ENCODE peak calls at places on chromosomes 6 and 20, in nine cellular contexts. One of them, this sample, is unnamed. For H3K36me3 and H3K4me1, the result is how much of the 10 kb centered on the place peaks cover.

GRCh38 chr6:148395583-148396101 is 53.0 kb downstream of the SASH1 start:
- DNase-seq in NT2/D1: no peak
- DNase-seq in stomach: no peak
- DNase-seq in H1: no peak
- DNase-seq in mammary epithelial cell: no peak
- DNase-seq in CD4-positive, CD25-positive, alpha-beta regulatory T cell: no peak
- DNase-seq in body of pancreas: no peak
- DNase-seq in fibroblast of lung: no peak
- DNase-seq in breast epithelium: no peak
- DNase-seq in this sample: no peak

GRCh38 chr6:38579010-38579628 is 60.6 kb downstream of the BTBD9 start:
- DNase-seq in NT2/D1: no peak
- DNase-seq in stomach: no peak
- DNase-seq in H1: no peak
- DNase-seq in mammary epithelial cell: no peak
- DNase-seq in CD4-positive, CD25-positive, alpha-beta regulatory T cell: no peak
- DNase-seq in body of pancreas: no peak
- DNase-seq in fibroblast of lung: no peak
- DNase-seq in breast epithelium: no peak
- DNase-seq in this sample: no peak

GRCh38 chr6:118542184-118542952 is 5.7 kb upstream of the PLN start:
- DNase-seq in NT2/D1: no peak
- DNase-seq in stomach: no peak
- DNase-seq in H1: no peak
- DNase-seq in mammary epithelial cell: peak
- DNase-seq in CD4-positive, CD25-positive, alpha-beta regulatory T cell: no peak
- DNase-seq in body of pancreas: no peak
- DNase-seq in fibroblast of lung: peak
- DNase-seq in breast epithelium: no peak
- DNase-seq in this sample: no peak

GRCh38 chr6:5457036-5457435 is 195.7 kb downstream of the FARS2 start:
- DNase-seq in NT2/D1: no peak
- DNase-seq in stomach: no peak
- DNase-seq in H1: no peak
- DNase-seq in mammary epithelial cell: peak
- DNase-seq in CD4-positive, CD25-positive, alpha-beta regulatory T cell: no peak
- DNase-seq in body of pancreas: peak
- DNase-seq in fibroblast of lung: peak
- DNase-seq in breast epithelium: no peak
- DNase-seq in this sample: no peak

GRCh38 chr20:1171461-1172093 is 13.2 kb downstream of the TMEM74B start:
- DNase-seq in NT2/D1: peak
- DNase-seq in stomach: no peak
- DNase-seq in H1: peak
- DNase-seq in mammary epithelial cell: no peak
- DNase-seq in CD4-positive, CD25-positive, alpha-beta regulatory T cell: no peak
- DNase-seq in body of pancreas: no peak
- DNase-seq in fibroblast of lung: peak
- DNase-seq in breast epithelium: no peak
- DNase-seq in this sample: no peak

GRCh38 chr20:35700625-35701148 is 1.5 kb downstream of the ROMO1 start:
- DNase-seq in NT2/D1: no peak
- DNase-seq in stomach: peak
- DNase-seq in H1: no peak
- DNase-seq in mammary epithelial cell: peak
- DNase-seq in CD4-positive, CD25-positive, alpha-beta regulatory T cell: no peak
- DNase-seq in body of pancreas: no peak
- DNase-seq in fibroblast of lung: no peak
- DNase-seq in breast epithelium: no peak
- DNase-seq in this sample: no peak

GRCh38 chr6:72363844-72364740 is 257.8 kb upstream of the KCNQ5 start:
- DNase-seq in NT2/D1: no peak
- DNase-seq in stomach: no peak
- DNase-seq in H1: no peak
- DNase-seq in mammary epithelial cell: peak
- DNase-seq in CD4-positive, CD25-positive, alpha-beta regulatory T cell: no peak
- DNase-seq in body of pancreas: no peak
- DNase-seq in fibroblast of lung: peak
- DNase-seq in breast epithelium: no peak
- DNase-seq in this sample: no peak

GRCh38 chr6:139577991-139578604 is 203.7 kb upstream of the CITED2 start:
- DNase-seq in NT2/D1: no peak
- DNase-seq in stomach: no peak
- DNase-seq in H1: no peak
- DNase-seq in mammary epithelial cell: peak
- DNase-seq in CD4-positive, CD25-positive, alpha-beta regulatory T cell: no peak
- DNase-seq in body of pancreas: no peak
- DNase-seq in fibroblast of lung: peak
- DNase-seq in breast epithelium: no peak
- DNase-seq in this sample: no peak

GRCh38 chr6:12134581-12134980 is 122.5 kb downstream of the HIVEP1 start:
- DNase-seq in NT2/D1: no peak
- DNase-seq in stomach: no peak
- DNase-seq in H1: no peak
- DNase-seq in mammary epithelial cell: no peak
- DNase-seq in CD4-positive, CD25-positive, alpha-beta regulatory T cell: no peak
- DNase-seq in body of pancreas: no peak
- DNase-seq in fibroblast of lung: no peak
- DNase-seq in breast epithelium: no peak
- DNase-seq in this sample: no peak

GRCh38 chr6:72850469-72850868 is 228.6 kb downstream of the KCNQ5 start:
- DNase-seq in NT2/D1: no peak
- DNase-seq in stomach: no peak
- DNase-seq in H1: no peak
- DNase-seq in mammary epithelial cell: no peak
- DNase-seq in CD4-positive, CD25-positive, alpha-beta regulatory T cell: no peak
- DNase-seq in body of pancreas: no peak
- DNase-seq in fibroblast of lung: no peak
- DNase-seq in breast epithelium: no peak
- DNase-seq in this sample: no peak

GRCh38 chr20:39611901-39612300 is 649.8 kb downstream of the DHX35 start:
- DNase-seq in NT2/D1: no peak
- DNase-seq in stomach: no peak
- DNase-seq in H1: no peak
- DNase-seq in mammary epithelial cell: no peak
- DNase-seq in CD4-positive, CD25-positive, alpha-beta regulatory T cell: no peak
- DNase-seq in body of pancreas: no peak
- DNase-seq in fibroblast of lung: no peak
- DNase-seq in breast epithelium: no peak
- DNase-seq in this sample: no peak

GRCh38 chr20:3046677-3047462 is 1.0 kb downstream of the MRPS26 start:
- DNase-seq in NT2/D1: no peak
- DNase-seq in stomach: peak
- DNase-seq in H1: peak
- DNase-seq in mammary epithelial cell: peak
- DNase-seq in CD4-positive, CD25-positive, alpha-beta regulatory T cell: no peak
- DNase-seq in body of pancreas: peak
- DNase-seq in fibroblast of lung: no peak
- DNase-seq in breast epithelium: no peak
- DNase-seq in this sample: no peak

GRCh38 chr6:111306104-111306888 is 176.7 kb downstream of the REV3L start:
- DNase-seq in NT2/D1: no peak
- DNase-seq in stomach: no peak
- DNase-seq in H1: no peak
- DNase-seq in mammary epithelial cell: peak
- DNase-seq in CD4-positive, CD25-positive, alpha-beta regulatory T cell: no peak
- DNase-seq in body of pancreas: no peak
- DNase-seq in fibroblast of lung: no peak
- DNase-seq in breast epithelium: no peak
- DNase-seq in this sample: no peak

GRCh38 chr6:137389150-137389664 is 105.0 kb downstream of the OLIG3 start:
- DNase-seq in NT2/D1: no peak
- DNase-seq in stomach: no peak
- DNase-seq in H1: no peak
- DNase-seq in mammary epithelial cell: peak
- DNase-seq in CD4-positive, CD25-positive, alpha-beta regulatory T cell: peak
- DNase-seq in body of pancreas: no peak
- DNase-seq in fibroblast of lung: no peak
- DNase-seq in breast epithelium: no peak
- DNase-seq in this sample: peak

GRCh38 chr6:149884617-149885016 is 13.3 kb downstream of the RAET1E start:
- DNase-seq in NT2/D1: no peak
- DNase-seq in stomach: no peak
- DNase-seq in H1: no peak
- DNase-seq in mammary epithelial cell: no peak
- DNase-seq in CD4-positive, CD25-positive, alpha-beta regulatory T cell: no peak
- DNase-seq in body of pancreas: no peak
- DNase-seq in fibroblast of lung: no peak
- DNase-seq in breast epithelium: no peak
- DNase-seq in this sample: no peak

GRCh38 chr6:13873288-13874190 is 51.2 kb upstream of the RNF182 start:
- DNase-seq in NT2/D1: no peak
- DNase-seq in stomach: peak
- DNase-seq in H1: peak
- DNase-seq in mammary epithelial cell: peak
- DNase-seq in CD4-positive, CD25-positive, alpha-beta regulatory T cell: peak
- DNase-seq in body of pancreas: peak
- DNase-seq in fibroblast of lung: no peak
- DNase-seq in breast epithelium: peak
- DNase-seq in this sample: peak

GRCh38 chr6:3757241-3757641 is 5.7 kb upstream of the PXDC1 start:
- DNase-seq in NT2/D1: no peak
- DNase-seq in stomach: no peak
- DNase-seq in H1: no peak
- DNase-seq in mammary epithelial cell: no peak
- DNase-seq in CD4-positive, CD25-positive, alpha-beta regulatory T cell: no peak
- DNase-seq in body of pancreas: no peak
- DNase-seq in fibroblast of lung: no peak
- DNase-seq in breast epithelium: no peak
- DNase-seq in this sample: no peak

GRCh38 chr6:80622641-80623040 is 516.2 kb downstream of the BCKDHB start:
- DNase-seq in NT2/D1: no peak
- DNase-seq in stomach: peak
- DNase-seq in H1: no peak
- DNase-seq in mammary epithelial cell: peak
- DNase-seq in CD4-positive, CD25-positive, alpha-beta regulatory T cell: no peak
- DNase-seq in body of pancreas: no peak
- DNase-seq in fibroblast of lung: no peak
- DNase-seq in breast epithelium: no peak
- DNase-seq in this sample: no peak

GRCh38 chr6:19210849-19211590 is 626.1 kb upstream of the ID4 start:
- DNase-seq in NT2/D1: peak
- DNase-seq in stomach: no peak
- DNase-seq in H1: peak
- DNase-seq in mammary epithelial cell: no peak
- DNase-seq in CD4-positive, CD25-positive, alpha-beta regulatory T cell: no peak
- DNase-seq in body of pancreas: peak
- DNase-seq in fibroblast of lung: no peak
- DNase-seq in breast epithelium: no peak
- DNase-seq in this sample: no peak

DNA sequence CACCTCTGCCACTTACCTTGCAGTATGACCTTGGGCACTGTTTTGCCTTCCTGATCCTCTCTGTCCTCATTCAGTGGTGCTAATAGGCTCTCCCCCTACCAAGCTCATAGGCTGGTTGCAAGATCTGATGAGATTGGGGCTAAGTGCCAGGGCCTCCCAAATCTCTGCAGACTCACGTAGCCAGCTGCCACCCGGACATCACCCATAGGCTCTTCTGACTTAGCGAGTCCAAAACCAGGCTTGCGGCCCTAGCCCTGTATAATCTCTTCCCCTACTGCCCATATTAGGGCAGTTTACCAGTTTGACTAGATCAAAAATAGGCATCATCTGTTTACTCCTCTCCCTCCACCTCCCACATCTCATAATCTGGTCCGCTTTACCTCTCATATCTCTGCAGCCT is 54.2 kb upstream of the VSTM2L start:
- DNase-seq in NT2/D1: no peak
- DNase-seq in stomach: no peak
- DNase-seq in H1: no peak
- DNase-seq in mammary epithelial cell: no peak
- DNase-seq in CD4-positive, CD25-positive, alpha-beta regulatory T cell: no peak
- DNase-seq in body of pancreas: no peak
- DNase-seq in fibroblast of lung: no peak
- DNase-seq in breast epithelium: no peak
- DNase-seq in this sample: no peak
- H3K36me3 ChIP-seq in NT2/D1: under half
- H3K36me3 ChIP-seq in stomach: half or more
- H3K36me3 ChIP-seq in H1: under half
- H3K36me3 ChIP-seq in mammary epithelial cell: under half
- H3K36me3 ChIP-seq in CD4-positive, CD25-positive, alpha-beta regulatory T cell: under half
- H3K36me3 ChIP-seq in body of pancreas: under half
- H3K36me3 ChIP-seq in fibroblast of lung: under half
- H3K36me3 ChIP-seq in breast epithelium: under half
- H3K36me3 ChIP-seq in this sample: under half

DNA sequence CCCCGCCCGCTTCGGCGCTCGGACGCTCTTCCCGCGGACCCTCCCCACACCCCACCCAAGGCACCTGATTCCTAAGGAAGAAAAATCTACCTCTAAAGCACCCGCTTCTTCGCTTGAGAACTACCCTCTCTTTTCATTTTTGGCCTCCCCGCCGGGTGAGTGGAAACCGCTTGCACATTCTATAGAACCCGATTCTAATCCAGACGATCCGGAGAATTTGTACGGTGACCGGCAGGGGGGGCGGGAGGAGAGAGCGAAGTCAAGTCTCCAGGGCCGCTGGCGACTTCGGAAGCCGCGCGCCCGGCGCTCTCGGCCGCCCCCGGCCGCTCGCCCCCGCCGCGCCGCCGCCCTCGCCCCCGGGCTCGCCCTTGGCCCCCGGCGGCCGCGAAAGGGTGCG is at the start of gene RBM24:
- DNase-seq in NT2/D1: no peak
- DNase-seq in stomach: peak
- DNase-seq in H1: peak
- DNase-seq in mammary epithelial cell: peak
- DNase-seq in CD4-positive, CD25-positive, alpha-beta regulatory T cell: no peak
- DNase-seq in body of pancreas: peak
- DNase-seq in fibroblast of lung: peak
- DNase-seq in breast epithelium: peak
- DNase-seq in this sample: no peak
- H3K4me1 ChIP-seq in NT2/D1: under half
- H3K4me1 ChIP-seq in stomach: under half
- H3K4me1 ChIP-seq in H1: under half
- H3K4me1 ChIP-seq in mammary epithelial cell: under half
- H3K4me1 ChIP-seq in CD4-positive, CD25-positive, alpha-beta regulatory T cell: under half
- H3K4me1 ChIP-seq in body of pancreas: under half
- H3K4me1 ChIP-seq in fibroblast of lung: under half
- H3K4me1 ChIP-seq in breast epithelium: under half
- H3K4me1 ChIP-seq in this sample: under half

GRCh38 chr6:32158052-32158451 is 4.1 kb downstream of the PPT2 start:
- DNase-seq in NT2/D1: no peak
- DNase-seq in stomach: no peak
- DNase-seq in H1: no peak
- DNase-seq in mammary epithelial cell: no peak
- DNase-seq in CD4-positive, CD25-positive, alpha-beta regulatory T cell: no peak
- DNase-seq in body of pancreas: no peak
- DNase-seq in fibroblast of lung: no peak
- DNase-seq in breast epithelium: no peak
- DNase-seq in this sample: no peak
- H3K36me3 ChIP-seq in NT2/D1: under half
- H3K36me3 ChIP-seq in stomach: half or more
- H3K36me3 ChIP-seq in H1: under half
- H3K36me3 ChIP-seq in mammary epithelial cell: under half
- H3K36me3 ChIP-seq in CD4-positive, CD25-positive, alpha-beta regulatory T cell: under half
- H3K36me3 ChIP-seq in body of pancreas: under half
- H3K36me3 ChIP-seq in fibroblast of lung: under half
- H3K36me3 ChIP-seq in breast epithelium: under half
- H3K36me3 ChIP-seq in this sample: under half

DNA sequence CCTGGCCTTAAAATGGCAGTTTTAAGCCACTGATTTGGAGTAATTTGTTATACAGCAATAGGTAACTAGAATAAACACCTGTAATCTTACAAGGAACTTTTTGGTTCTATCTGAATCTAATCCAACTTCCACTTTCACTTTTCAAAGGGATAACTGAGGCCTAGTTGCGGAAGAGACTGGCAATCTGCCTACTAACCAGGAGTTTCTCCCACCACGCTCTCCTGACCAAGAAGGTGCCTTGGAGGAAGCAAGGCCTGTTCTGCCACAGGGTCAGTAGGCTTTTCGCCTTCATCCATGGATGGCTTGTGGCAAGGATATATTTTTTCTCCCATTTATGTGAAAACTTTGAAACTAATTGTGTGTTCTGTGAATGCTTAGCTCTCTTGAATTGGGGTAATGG is 12.9 kb upstream of the MYBL2 start:
- DNase-seq in NT2/D1: no peak
- DNase-seq in stomach: no peak
- DNase-seq in H1: no peak
- DNase-seq in mammary epithelial cell: no peak
- DNase-seq in CD4-positive, CD25-positive, alpha-beta regulatory T cell: no peak
- DNase-seq in body of pancreas: peak
- DNase-seq in fibroblast of lung: no peak
- DNase-seq in breast epithelium: no peak
- DNase-seq in this sample: no peak
- H3K4me1 ChIP-seq in NT2/D1: under half
- H3K4me1 ChIP-seq in stomach: under half
- H3K4me1 ChIP-seq in H1: under half
- H3K4me1 ChIP-seq in mammary epithelial cell: under half
- H3K4me1 ChIP-seq in CD4-positive, CD25-positive, alpha-beta regulatory T cell: under half
- H3K4me1 ChIP-seq in body of pancreas: under half
- H3K4me1 ChIP-seq in fibroblast of lung: under half
- H3K4me1 ChIP-seq in breast epithelium: under half
- H3K4me1 ChIP-seq in this sample: under half

This sample was measured in CD8-positive, alpha-beta T cell.